ENCODE peak calls at places on chromosome 12, in ten cellular contexts. C is vagina, E is left ventricle myocardium inferior, M is hepatocyte, I is lower lobe of right lung, W is cardiac muscle cell, H is esophagus squamous epithelium, U is psoas muscle, J is PC-3, T is left lung. Z is an unnamed sample.
A peak's percentile ranks its signal among the peaks of the same experiment; 100 is the strongest.

GRCh38 chr12:132158677-132159554 is 14.7 kb downstream of the NOC4L start:
- DNase-seq in C (no peak), E (peak; percentile 10), M (no peak), I (no peak), W (no peak), H (no peak), U (peak; percentile 40), J (no peak), T (peak; percentile 62), Z (no peak)

GRCh38 chr12:119989619-119990381 is 764 bp downstream of the BICDL1 start:
- DNase-seq in C (no peak), E (peak; percentile 84), M (peak; percentile 93), I (peak; percentile 88), W (peak; percentile 94), H (no peak), U (peak; percentile 85), J (peak; percentile 83), T (peak; percentile 94), Z (peak; percentile 58)

GRCh38 chr12:87317302-87317701 is 711.9 kb downstream of the C12orf50 start:
- DNase-seq in C (no peak), E (no peak), M (no peak), I (no peak), W (no peak), H (no peak), U (no peak), J (peak; percentile 66), T (peak; percentile 4), Z (peak; percentile 29)

GRCh38 chr12:128111333-128111732 is 155.6 kb upstream of the TMEM132C start:
- DNase-seq in C (no peak), E (no peak), M (no peak), I (no peak), W (no peak), H (no peak), U (no peak), J (no peak), T (no peak), Z (no peak)

GRCh38 chr12:57181561-57182155 is 34.2 kb upstream of the LRP1-AS start:
- DNase-seq in C (no peak), E (no peak), M (no peak), I (no peak), W (no peak), H (no peak), U (no peak), J (no peak), T (no peak), Z (no peak)

GRCh38 chr12:47209014-47209413 is 129.3 kb upstream of the AMIGO2 start:
- DNase-seq in C (no peak), E (no peak), M (no peak), I (no peak), W (no peak), H (no peak), U (no peak), J (no peak), T (no peak), Z (no peak)

GRCh38 chr12:89932950-89933349 is 224.3 kb upstream of the ATP2B1 start:
- DNase-seq in C (no peak), E (no peak), M (no peak), I (no peak), W (no peak), H (no peak), U (no peak), J (peak; percentile 55), T (no peak), Z (peak; percentile 27)

GRCh38 chr12:26090853-26091510 is 33.9 kb downstream of the BHLHE41 start:
- DNase-seq in C (no peak), E (no peak), M (no peak), I (no peak), W (peak; percentile 11), H (no peak), U (no peak), J (peak; percentile 98), T (no peak), Z (no peak)

GRCh38 chr12:532908-533565 is 73.3 kb downstream of the B4GALNT3 start:
- DNase-seq in C (no peak), E (no peak), M (peak; percentile 14), I (no peak), W (no peak), H (no peak), U (no peak), J (peak; percentile 50), T (no peak), Z (peak; percentile 11)

GRCh38 chr12:124506832-124507153 is 60.6 kb downstream of the NCOR2 start:
- DNase-seq in C (no peak), E (no peak), M (no peak), I (no peak), W (no peak), H (no peak), U (no peak), J (no peak), T (peak; percentile 80), Z (no peak)

GRCh38 chr12:130704606-130705005 is 11.5 kb downstream of the RIMBP2 start:
- DNase-seq in C (no peak), E (no peak), M (no peak), I (no peak), W (no peak), H (no peak), U (no peak), J (no peak), T (no peak), Z (no peak)

GRCh38 chr12:114691196-114691595 is 7.2 kb upstream of the TBX3 start:
- DNase-seq in C (no peak), E (no peak), M (no peak), I (no peak), W (no peak), H (no peak), U (no peak), J (no peak), T (no peak), Z (no peak)

GRCh38 chr12:130805635-130806034 is 33.4 kb downstream of the STX2 start:
- DNase-seq in C (no peak), E (no peak), M (no peak), I (no peak), W (no peak), H (no peak), U (no peak), J (no peak), T (no peak), Z (no peak)

GRCh38 chr12:93704625-93705024 is 27.4 kb downstream of the CRADD start:
- DNase-seq in C (no peak), E (no peak), M (no peak), I (no peak), W (no peak), H (no peak), U (no peak), J (no peak), T (no peak), Z (no peak)

GRCh38 chr12:127984386-127985055 is 282.4 kb upstream of the TMEM132C start:
- DNase-seq in C (no peak), E (no peak), M (no peak), I (no peak), W (no peak), H (no peak), U (no peak), J (peak; percentile 72), T (no peak), Z (peak; percentile 93)

GRCh38 chr12:109624467-109624866 is 50.9 kb downstream of the MVK start:
- DNase-seq in C (no peak), E (no peak), M (peak; percentile 26), I (no peak), W (no peak), H (no peak), U (no peak), J (peak; percentile 54), T (no peak), Z (no peak)

GRCh38 chr12:27549801-27550652 is 26.0 kb downstream of the PPFIBP1 start:
- DNase-seq in C (peak; percentile 97), E (peak; percentile 83), M (peak; percentile 87), I (peak; percentile 78), W (peak; percentile 7), H (no peak), U (peak; percentile 83), J (peak; percentile 99), T (no peak), Z (peak; percentile 97)

GRCh38 chr12:12999276-12999958 is 648 bp downstream of the HEBP1 start:
- DNase-seq in C (no peak), E (no peak), M (peak; percentile 55), I (no peak), W (peak; percentile 44), H (no peak), U (no peak), J (peak; percentile 3), T (no peak), Z (no peak)
- H3K4me3 ChIP-seq in C (peak overlapping the region; percentile 98), E (peak overlapping the region; percentile 86), M (peak overlapping the region; percentile 95), I (peak overlapping the region; percentile 83), W (peak overlapping the region; percentile 69), H (peak overlapping the region; percentile 66), U (peak overlapping the region; percentile 92), J (peak overlapping the region; percentile 100), T (peak overlapping the region; percentile 83), Z (peak overlapping the region; percentile 88)

DNA sequence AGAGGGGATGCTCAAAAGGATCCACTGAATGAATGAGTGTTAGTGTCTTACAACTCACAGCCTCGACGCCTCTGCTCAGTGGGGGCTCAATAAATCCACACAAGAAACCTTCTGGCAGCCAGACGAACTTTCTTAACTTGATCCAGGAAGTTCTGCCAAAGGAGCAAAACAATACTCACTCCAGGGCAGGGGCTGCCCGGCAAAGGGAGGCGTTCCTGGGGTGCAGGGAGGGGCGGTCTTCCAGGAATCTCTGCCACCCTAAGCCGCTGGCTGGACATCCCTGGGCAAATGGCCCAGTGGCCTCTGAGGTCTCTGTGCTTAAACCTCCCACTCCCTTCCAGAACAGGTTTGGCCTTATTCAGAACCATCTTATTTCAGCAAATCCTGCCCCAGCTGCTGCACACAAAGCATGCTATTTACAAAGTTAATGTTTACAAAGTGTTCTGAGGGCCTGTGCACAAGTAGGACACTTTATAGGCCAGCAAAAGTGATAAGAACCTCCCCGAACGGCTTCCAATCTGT is 33.0 kb downstream of the MAP1LC3B2 start:
- DNase-seq in C (no peak), E (peak; percentile 25), M (peak; percentile 26), I (peak; percentile 79), W (no peak), H (no peak), U (peak; percentile 60), J (no peak), T (peak; percentile 82), Z (no peak)
- H3K27ac ChIP-seq in C (peak overlapping the region; percentile 35), E (peak overlapping the region; percentile 45), M (peak overlapping the region; percentile 32), I (peak overlapping the region; percentile 58), W (no peak overlapping the region), H (peak overlapping the region; percentile 70), U (no peak overlapping the region), J (no peak overlapping the region), T (peak overlapping the region; percentile 82), Z (no peak overlapping the region)

GRCh38 chr12:98332626-98333025 is 182.8 kb upstream of the TMPO start:
- DNase-seq in C (no peak), E (no peak), M (no peak), I (no peak), W (no peak), H (no peak), U (no peak), J (no peak), T (no peak), Z (no peak)
- TF ChIP-seq CTCF in C (no peak), E (no peak), M (no peak), I (no peak), W (no peak), H (no peak), U (no peak), J (no peak), T (no peak), Z (no peak)

DNA sequence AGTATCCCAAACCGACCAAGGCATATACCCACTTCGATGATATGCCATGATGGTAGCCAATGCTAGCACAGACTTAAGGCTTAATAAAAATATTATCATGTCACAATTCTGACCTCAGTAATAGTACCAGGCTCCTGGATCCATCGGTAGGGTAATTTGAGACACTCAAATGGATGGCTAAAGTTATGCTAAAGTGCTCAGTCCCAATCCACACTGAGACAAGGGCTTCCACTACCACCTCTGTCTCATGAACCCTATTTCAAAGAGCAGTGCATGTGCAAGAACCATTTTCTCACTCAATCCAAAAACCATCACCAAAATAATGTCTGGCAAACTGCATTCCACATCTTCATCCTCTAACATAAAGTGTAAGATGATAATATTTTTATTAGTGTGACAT is 122.4 kb upstream of the KRR1 start:
- DNase-seq in C (no peak), E (no peak), M (no peak), I (no peak), W (no peak), H (no peak), U (no peak), J (no peak), T (no peak), Z (no peak)
- H3K4me3 ChIP-seq in C (no peak overlapping the region), E (no peak overlapping the region), M (no peak overlapping the region), I (no peak overlapping the region), W (no peak overlapping the region), H (no peak overlapping the region), U (no peak overlapping the region), J (no peak overlapping the region), T (no peak overlapping the region), Z (no peak overlapping the region)

Z was measured in brain microvascular endothelial cell.